ENCODE peak calls at places on chromosome 12, in four cellular contexts. X is GM12878, V is WTC11, J is K562. L is an unnamed sample.

GRCh38 chr12:75260316-75260715 is 50.7 kb upstream of the KCNC2 start:
- DNase-seq in X (no peak), V (no peak), J (no peak), L (no peak)

GRCh38 chr12:52050116-52050770 is 999 bp upstream of the NR4A1 start:
- DNase-seq in X (no peak), V (peak), J (no peak), L (no peak)

GRCh38 chr12:52776913-52777395 is at the start of gene KRT76:
- DNase-seq in X (no peak), V (no peak), J (no peak), L (no peak)

GRCh38 chr12:34398706-34399630 is 376.7 kb downstream of the ALG10 start:
- DNase-seq in X (no peak), V (peak), J (no peak), L (no peak)

GRCh38 chr12:7006639-7007038 is 11.6 kb downstream of the LPCAT3 start:
- DNase-seq in X (no peak), V (no peak), J (no peak), L (no peak)

GRCh38 chr12:15701721-15702156 is 87.4 kb downstream of the EPS8 start:
- DNase-seq in X (no peak), V (no peak), J (no peak), L (no peak)

GRCh38 chr12:103326190-103326589 is 169.6 kb downstream of the C12orf42 start:
- DNase-seq in X (no peak), V (peak), J (peak), L (peak)

GRCh38 chr12:3604750-3605638 is 114.0 kb downstream of the PRMT8 start:
- DNase-seq in X (no peak), V (peak), J (no peak), L (no peak)

GRCh38 chr12:119444462-119445044 is 110.0 kb downstream of the CCDC60 start:
- DNase-seq in X (peak), V (peak), J (peak), L (peak)

GRCh38 chr12:1553987-1554982 is 40.1 kb downstream of the FBXL14 start:
- DNase-seq in X (peak), V (no peak), J (no peak), L (no peak)

GRCh38 chr12:43278268-43278832 is 273.7 kb downstream of the ADAMTS20 start:
- DNase-seq in X (peak), V (no peak), J (peak), L (no peak)

GRCh38 chr12:52358575-52359350 is 8.5 kb downstream of the KRT85 start:
- DNase-seq in X (peak), V (no peak), J (no peak), L (no peak)

GRCh38 chr12:58750484-58750883 is 169.8 kb downstream of the LRIG3 start:
- DNase-seq in X (no peak), V (no peak), J (no peak), L (no peak)

GRCh38 chr12:54040148-54040494 is 7.3 kb downstream of the HOXC5 start:
- DNase-seq in X (no peak), V (no peak), J (peak), L (no peak)

GRCh38 chr12:88816201-88816600 is 235.9 kb upstream of the KITLG start:
- DNase-seq in X (no peak), V (no peak), J (no peak), L (no peak)

GRCh38 chr12:73863541-73863940 is 674.1 kb upstream of the ATXN7L3B start:
- DNase-seq in X (no peak), V (no peak), J (no peak), L (no peak)

GRCh38 chr12:13250416-13250815 is 53.9 kb downstream of the EMP1 start:
- DNase-seq in X (no peak), V (no peak), J (no peak), L (no peak)

GRCh38 chr12:98373982-98374381 is 141.4 kb upstream of the TMPO start:
- DNase-seq in X (no peak), V (no peak), J (peak), L (no peak)

GRCh38 chr12:89319111-89319510 is 33.2 kb downstream of the DUSP6 start:
- DNase-seq in X (no peak), V (no peak), J (no peak), L (no peak)

GRCh38 chr12:32921397-32921796 is 24.8 kb upstream of the PKP2 start:
- DNase-seq in X (no peak), V (no peak), J (no peak), L (no peak)

GRCh38 chr12:13087766-13088165 is 15.7 kb downstream of the GSG1 start:
- DNase-seq in X (no peak), V (peak), J (no peak), L (no peak)

GRCh38 chr12:64675795-64676194 is 65.5 kb downstream of the RASSF3 start:
- DNase-seq in X (no peak), V (no peak), J (no peak), L (no peak)

GRCh38 chr12:49867580-49868341 is 24.9 kb upstream of the BCDIN3D start:
- DNase-seq in X (no peak), V (no peak), J (no peak), L (no peak)

GRCh38 chr12:46451276-46452021 is 78.9 kb upstream of the SLC38A2 start:
- DNase-seq in X (no peak), V (no peak), J (no peak), L (no peak)

GRCh38 chr12:111605931-111606625 is 7.0 kb upstream of the ATXN2 start:
- DNase-seq in X (no peak), V (no peak), J (no peak), L (no peak)
- TF ChIP-seq CBFB in X (no peak), V (no peak), J (no peak), L (no peak)

GRCh38 chr12:82625523-82625922 is 61.2 kb upstream of the TMTC2 start:
- DNase-seq in X (no peak), V (no peak), J (no peak), L (no peak)
- TF ChIP-seq CBFB in X (no peak), V (no peak), J (no peak), L (no peak)

DNA sequence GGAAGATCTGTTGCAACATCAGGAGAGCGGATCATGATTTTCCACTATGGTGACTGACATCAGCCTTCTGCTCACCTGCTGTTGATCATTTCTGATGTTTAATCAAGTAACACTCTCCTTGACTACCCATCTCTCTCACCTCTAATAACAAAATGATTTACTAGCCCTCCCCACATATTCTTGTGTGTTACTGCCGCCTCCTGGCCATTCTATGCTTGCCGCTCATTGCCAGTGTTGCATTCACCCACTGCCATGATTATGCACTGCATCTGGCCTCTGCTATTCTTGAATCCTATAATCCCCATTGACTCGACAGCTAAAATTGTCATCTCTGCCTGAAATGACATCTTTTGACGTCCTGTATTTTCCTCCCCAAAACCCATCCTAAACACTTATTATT is 113.8 kb downstream of the RERGL start:
- DNase-seq in X (no peak), V (peak), J (no peak), L (no peak)
- TF ChIP-seq CBFB in X (no peak), V (no peak), J (no peak), L (no peak)

DNA sequence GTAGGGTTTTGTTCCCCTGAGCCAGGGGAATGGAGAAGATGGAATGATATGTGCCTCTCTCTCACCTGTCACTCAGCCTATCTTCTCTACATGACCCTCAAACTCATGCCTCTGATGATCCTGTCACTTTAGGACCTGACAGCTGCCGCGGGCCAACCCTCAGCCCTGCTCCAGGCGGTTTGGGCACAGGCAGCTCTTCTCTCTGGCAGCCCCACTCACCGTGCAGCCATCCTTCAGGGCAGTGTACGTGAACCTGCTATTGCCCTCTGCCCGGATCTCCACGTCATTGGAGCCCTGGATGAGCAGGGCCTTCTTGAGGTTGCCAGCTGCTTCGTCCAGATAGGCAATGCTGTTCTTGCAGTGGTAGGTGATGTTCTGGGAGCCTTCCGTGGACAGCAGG is 10.5 kb downstream of the TMEM106C start:
- DNase-seq in X (no peak), V (no peak), J (no peak), L (no peak)
- TF ChIP-seq CBFB in X (no peak), V (no peak), J (no peak), L (no peak)